ENCODE peak calls at places on chromosomes 13 and 19, in eight cellular contexts. B is right lobe of liver, S is K562, Y is brain microvascular endothelial cell, N is A549, M is left lung, K is GM23338, V is ovary. Z is an unnamed sample.
A peak's percentile ranks its signal among the peaks of the same experiment; 100 is the strongest.

GRCh38 chr13:26370495-26370990 is 116.6 kb downstream of the CDK8 start:
- DNase-seq in S (no peak), Y (no peak), B (no peak), N (no peak), K (no peak), V (no peak), M (no peak), Z (no peak)

GRCh38 chr13:85286081-85286480 is 513.1 kb downstream of the SLITRK6 start:
- DNase-seq in N (no peak), K (no peak), B (no peak), V (no peak), M (no peak), Y (no peak), S (no peak), Z (no peak)

GRCh38 chr19:51803965-51804364 is 9.0 kb downstream of the FPR3 start:
- DNase-seq in S (no peak), K (no peak), M (no peak), B (no peak), N (no peak), Y (no peak), V (no peak), Z (no peak)

GRCh38 chr13:43128504-43128929 is 105.1 kb downstream of the DNAJC15 start:
- DNase-seq in S (no peak), K (no peak), V (no peak), N (no peak), M (no peak), B (no peak), Y (no peak), Z (peak; percentile 23)

GRCh38 chr13:76387561-76387960 is 498.6 kb downstream of the KCTD12 start:
- DNase-seq in K (no peak), S (no peak), Y (no peak), V (no peak), M (no peak), N (no peak), B (no peak), Z (no peak)

GRCh38 chr13:76773695-76774094 is 112.5 kb downstream of the KCTD12 start:
- DNase-seq in S (no peak), K (no peak), V (no peak), M (no peak), N (no peak), B (no peak), Y (no peak), Z (no peak)

GRCh38 chr19:7670150-7670784 is 1.4 kb downstream of the RETN start:
- DNase-seq in V (no peak), S (peak; percentile 51), K (peak; percentile 65), M (peak; percentile 67), Y (no peak), N (no peak), B (no peak), Z (no peak)

GRCh38 chr19:2724148-2724557 is 3.0 kb upstream of the DIRAS1 start:
- DNase-seq in B (no peak), Y (no peak), N (no peak), M (no peak), V (no peak), K (peak; percentile 28), S (no peak), Z (no peak)

GRCh38 chr19:33292595-33293254 is 9.6 kb downstream of the CEBPA start:
- DNase-seq in Y (no peak), N (no peak), K (no peak), B (peak; percentile 93), S (no peak), V (no peak), M (peak; percentile 77), Z (no peak)

GRCh38 chr19:16160943-16161560 is 12.3 kb downstream of the CIB3 start:
- DNase-seq in B (no peak), Y (peak; percentile 71), N (peak; percentile 54), K (no peak), S (peak; percentile 43), V (no peak), M (no peak), Z (no peak)

GRCh38 chr19:31351212-31352193 is 2.3 kb upstream of the TSHZ3 start:
- DNase-seq in B (no peak), M (no peak), S (no peak), Y (peak; percentile 51), N (peak; percentile 46), K (peak; percentile 62), V (peak; percentile 74), Z (no peak)

GRCh38 chr13:20197361-20197834 is 4.7 kb upstream of the GJB2 start:
- DNase-seq in M (no peak), B (no peak), K (peak; percentile 53), S (peak; percentile 19), V (no peak), N (peak; percentile 31), Y (no peak), Z (peak; percentile 65)

GRCh38 chr19:41575998-41576397 is at the start of gene CEACAM21:
- DNase-seq in K (no peak), S (no peak), V (no peak), Y (no peak), B (peak; percentile 65), M (peak; percentile 81), N (no peak), Z (peak; percentile 78)

GRCh38 chr13:94596575-94596971 is 621 bp upstream of the TGDS start:
- DNase-seq in B (no peak), Y (no peak), S (no peak), N (no peak), K (no peak), V (peak; percentile 57), M (no peak), Z (no peak)

GRCh38 chr13:94595006-94595942 is 678 bp downstream of the TGDS start:
- DNase-seq in K (peak; percentile 33), V (no peak), B (peak; percentile 56), S (peak; percentile 17), N (peak; percentile 11), Y (no peak), M (no peak), Z (peak; percentile 55)

GRCh38 chr13:94599877-94600276 is 1.8 kb upstream of the GPR180 start:
- DNase-seq in M (no peak), V (no peak), S (no peak), B (peak; percentile 82), N (no peak), Y (no peak), K (no peak), Z (no peak)

GRCh38 chr13:94598281-94598680 is 2.3 kb upstream of the TGDS start:
- DNase-seq in V (no peak), S (no peak), K (no peak), M (no peak), N (no peak), B (no peak), Y (no peak), Z (no peak)

DNA sequence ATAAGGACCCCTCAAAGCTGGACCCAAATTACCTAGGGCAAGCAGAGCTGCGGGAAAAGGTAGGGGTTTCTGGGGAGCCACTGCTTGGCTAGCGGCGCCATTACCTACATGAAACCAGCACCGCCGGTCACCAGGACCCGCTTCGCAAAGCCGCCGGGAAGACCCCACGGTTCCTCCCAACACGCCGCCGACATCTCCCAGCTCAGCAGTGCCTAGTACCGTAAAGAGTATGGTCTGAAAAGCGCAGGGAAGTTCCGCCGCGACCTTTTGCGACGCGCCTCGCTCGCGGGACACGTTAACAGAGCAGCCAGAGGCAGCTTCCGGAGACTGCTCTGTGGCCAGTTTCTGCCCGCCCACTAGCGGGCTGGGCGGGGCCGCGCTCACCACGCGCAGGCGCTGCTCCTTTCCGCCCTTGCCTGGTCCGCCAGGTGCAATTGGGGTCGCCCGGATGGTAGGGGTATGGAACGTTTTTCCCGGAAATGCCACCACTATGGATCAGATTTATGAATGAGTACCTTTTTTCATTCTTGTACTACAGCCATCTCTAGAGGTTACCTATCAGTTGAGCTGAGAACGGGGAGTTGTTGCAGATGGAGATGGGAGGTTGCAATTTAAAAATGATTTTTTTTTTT is at the start of gene TGDS:
- DNase-seq in B (peak; percentile 94), Y (peak; percentile 95), N (peak; percentile 73), K (peak; percentile 97), V (peak; percentile 87), M (peak; percentile 91), S (peak; percentile 82), Z (peak; percentile 97)
- TF ChIP-seq CTCF in B (peak; percentile 12), Y (no peak), N (no peak), K (no peak), V (no peak), M (no peak), S (no peak), Z (no peak)

DNA sequence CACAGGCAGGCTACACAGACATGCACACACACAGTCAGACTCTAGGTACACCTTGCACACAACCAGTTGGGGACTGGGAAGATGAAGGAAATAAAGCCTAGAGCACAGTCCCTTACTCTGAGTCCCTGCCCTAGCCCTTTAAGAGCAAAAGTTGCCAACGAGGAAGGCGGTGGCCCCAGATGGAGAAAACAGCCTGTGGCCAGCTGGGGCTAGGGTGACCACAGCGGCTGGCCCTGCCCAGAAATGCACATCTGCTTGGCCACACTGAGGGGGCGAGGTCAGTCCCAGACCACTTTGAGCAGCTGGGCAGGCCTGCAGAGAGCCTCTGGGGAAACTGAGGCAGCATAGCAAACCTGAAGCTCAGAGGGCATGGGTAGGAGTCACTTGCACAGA is 52.3 kb downstream of the PTPRS start:
- DNase-seq in S (no peak), M (no peak), N (no peak), Y (no peak), B (no peak), V (no peak), K (no peak), Z (no peak)
- H3K4me3 ChIP-seq in S (no peak overlapping the region), M (no peak overlapping the region), N (no peak overlapping the region), Y (no peak overlapping the region), B (no peak overlapping the region), V (no peak overlapping the region), K (no peak overlapping the region), Z (no peak overlapping the region)

DNA sequence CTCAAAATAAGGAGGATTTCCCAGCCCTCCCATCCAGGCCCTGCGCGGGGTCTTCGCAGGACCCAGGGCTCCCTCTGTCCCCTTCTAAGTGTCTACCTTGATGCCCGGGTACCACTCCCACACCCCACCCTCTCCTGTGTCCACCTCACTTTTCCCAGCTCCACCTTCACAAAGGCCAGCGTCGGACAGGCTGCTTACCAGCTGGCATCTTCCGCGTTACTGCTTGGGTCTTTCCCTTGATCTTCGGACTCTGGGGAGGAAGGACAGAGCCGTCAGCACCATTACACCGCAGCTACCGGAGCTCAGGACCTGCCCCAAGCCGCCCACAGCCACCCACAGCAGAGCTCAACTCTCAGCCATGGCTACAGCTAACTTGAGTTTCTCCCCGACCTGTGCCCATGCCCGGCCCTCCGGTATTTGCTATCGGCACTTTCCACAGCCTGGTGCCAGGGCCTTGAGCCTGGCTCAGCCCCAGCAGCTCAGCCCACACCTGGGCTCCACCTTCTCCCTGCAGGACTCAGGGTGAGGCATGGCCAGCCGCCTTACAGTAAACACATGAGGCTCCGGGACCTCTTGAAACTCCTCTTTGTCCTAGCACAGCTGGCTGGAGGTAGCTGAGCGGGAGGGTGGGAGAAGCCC is 3.8 kb downstream of the C13orf46 start:
- DNase-seq in S (no peak), K (no peak), M (peak; percentile 72), V (peak; percentile 9), N (no peak), B (peak; percentile 89), Y (no peak), Z (no peak)
- TF ChIP-seq CTCF in S (no peak), K (no peak), M (no peak), V (no peak), N (no peak), B (no peak), Y (no peak), Z (no peak)

DNA sequence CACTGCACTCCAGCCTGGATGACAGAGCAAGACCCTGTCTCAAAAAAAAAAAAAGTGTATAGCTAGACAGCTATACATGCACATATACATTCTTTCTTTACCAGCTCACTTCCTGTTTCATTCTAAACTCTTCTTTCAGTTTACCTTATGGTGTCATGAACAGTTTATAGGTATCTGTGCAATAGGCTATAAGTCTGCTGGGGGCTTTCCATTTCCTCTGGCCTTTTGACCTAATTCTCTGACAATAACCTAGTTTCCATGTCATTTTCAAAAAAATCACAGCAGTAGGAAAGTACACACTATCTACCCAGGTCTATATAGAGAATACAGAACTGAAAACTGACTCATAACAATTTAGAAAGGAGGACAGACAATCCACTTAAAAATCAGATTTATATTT is 24.4 kb upstream of the URAD start:
- DNase-seq in Y (no peak), K (no peak), N (no peak), M (no peak), B (no peak), S (no peak), V (no peak), Z (peak; percentile 88)
- H3K4me3 ChIP-seq in Y (no peak overlapping the region), K (no peak overlapping the region), N (no peak overlapping the region), M (no peak overlapping the region), B (no peak overlapping the region), S (no peak overlapping the region), V (no peak overlapping the region), Z (no peak overlapping the region)